ENCODE peak calls at places on chromosomes 5 and 9, in nine cellular contexts. One of them, this sample, is unnamed.

GRCh38 chr9:112556497-112557085 is 70.0 kb downstream of the KIAA1958 start:
- DNase-seq in breast epithelium: no peak
- DNase-seq in CD8-positive, alpha-beta memory T cell: no peak
- DNase-seq in C1 segment of cervical spinal cord: no peak
- DNase-seq in stimulated activated CD4-positive, alpha-beta T cell treated with anti-CD3 and anti-CD28 coated beads, Interleukin-1b, Interleukin-23, amount 100 ng/mL, for 24 hours: no peak
- DNase-seq in HT-29: no peak
- DNase-seq in tibial artery: no peak
- DNase-seq in right lobe of liver: no peak
- DNase-seq in mucosa of descending colon: no peak
- DNase-seq in this sample: no peak

GRCh38 chr5:93649234-93649900 is 66.3 kb downstream of the NR2F1 start:
- DNase-seq in breast epithelium: no peak
- DNase-seq in HT-29: no peak
- DNase-seq in C1 segment of cervical spinal cord: no peak
- DNase-seq in stimulated activated CD4-positive, alpha-beta T cell treated with anti-CD3 and anti-CD28 coated beads, Interleukin-1b, Interleukin-23, amount 100 ng/mL, for 24 hours: no peak
- DNase-seq in CD8-positive, alpha-beta memory T cell: no peak
- DNase-seq in mucosa of descending colon: no peak
- DNase-seq in right lobe of liver: no peak
- DNase-seq in tibial artery: no peak
- DNase-seq in this sample: no peak

GRCh38 chr5:31819926-31820516 is 181.1 kb downstream of the PDZD2 start:
- DNase-seq in mucosa of descending colon: no peak
- DNase-seq in tibial artery: no peak
- DNase-seq in stimulated activated CD4-positive, alpha-beta T cell treated with anti-CD3 and anti-CD28 coated beads, Interleukin-1b, Interleukin-23, amount 100 ng/mL, for 24 hours: no peak
- DNase-seq in CD8-positive, alpha-beta memory T cell: no peak
- DNase-seq in breast epithelium: no peak
- DNase-seq in C1 segment of cervical spinal cord: no peak
- DNase-seq in right lobe of liver: no peak
- DNase-seq in HT-29: no peak
- DNase-seq in this sample: no peak

GRCh38 chr5:73436535-73437125 is 11.9 kb downstream of the FOXD1 start:
- DNase-seq in tibial artery: no peak
- DNase-seq in HT-29: no peak
- DNase-seq in CD8-positive, alpha-beta memory T cell: no peak
- DNase-seq in mucosa of descending colon: no peak
- DNase-seq in C1 segment of cervical spinal cord: no peak
- DNase-seq in right lobe of liver: no peak
- DNase-seq in breast epithelium: no peak
- DNase-seq in stimulated activated CD4-positive, alpha-beta T cell treated with anti-CD3 and anti-CD28 coated beads, Interleukin-1b, Interleukin-23, amount 100 ng/mL, for 24 hours: no peak
- DNase-seq in this sample: no peak

GRCh38 chr9:112278152-112278551 is 55.3 kb downstream of the PTBP3 start:
- DNase-seq in HT-29: no peak
- DNase-seq in tibial artery: no peak
- DNase-seq in mucosa of descending colon: no peak
- DNase-seq in right lobe of liver: no peak
- DNase-seq in CD8-positive, alpha-beta memory T cell: no peak
- DNase-seq in stimulated activated CD4-positive, alpha-beta T cell treated with anti-CD3 and anti-CD28 coated beads, Interleukin-1b, Interleukin-23, amount 100 ng/mL, for 24 hours: no peak
- DNase-seq in C1 segment of cervical spinal cord: no peak
- DNase-seq in breast epithelium: no peak
- DNase-seq in this sample: no peak

GRCh38 chr9:76218868-76219462 is 175.3 kb downstream of the RFK start:
- DNase-seq in breast epithelium: no peak
- DNase-seq in HT-29: no peak
- DNase-seq in right lobe of liver: no peak
- DNase-seq in stimulated activated CD4-positive, alpha-beta T cell treated with anti-CD3 and anti-CD28 coated beads, Interleukin-1b, Interleukin-23, amount 100 ng/mL, for 24 hours: no peak
- DNase-seq in C1 segment of cervical spinal cord: no peak
- DNase-seq in mucosa of descending colon: no peak
- DNase-seq in CD8-positive, alpha-beta memory T cell: no peak
- DNase-seq in tibial artery: no peak
- DNase-seq in this sample: peak

GRCh38 chr9:137700911-137701310 is 82.1 kb downstream of the EHMT1 start:
- DNase-seq in stimulated activated CD4-positive, alpha-beta T cell treated with anti-CD3 and anti-CD28 coated beads, Interleukin-1b, Interleukin-23, amount 100 ng/mL, for 24 hours: no peak
- DNase-seq in tibial artery: no peak
- DNase-seq in HT-29: no peak
- DNase-seq in C1 segment of cervical spinal cord: no peak
- DNase-seq in mucosa of descending colon: no peak
- DNase-seq in CD8-positive, alpha-beta memory T cell: no peak
- DNase-seq in right lobe of liver: no peak
- DNase-seq in breast epithelium: no peak
- DNase-seq in this sample: no peak

GRCh38 chr9:92807031-92807756 is 42.6 kb upstream of the BICD2 start:
- DNase-seq in CD8-positive, alpha-beta memory T cell: no peak
- DNase-seq in mucosa of descending colon: no peak
- DNase-seq in breast epithelium: no peak
- DNase-seq in HT-29: no peak
- DNase-seq in stimulated activated CD4-positive, alpha-beta T cell treated with anti-CD3 and anti-CD28 coated beads, Interleukin-1b, Interleukin-23, amount 100 ng/mL, for 24 hours: no peak
- DNase-seq in C1 segment of cervical spinal cord: no peak
- DNase-seq in tibial artery: no peak
- DNase-seq in right lobe of liver: no peak
- DNase-seq in this sample: peak

GRCh38 chr9:129998491-129999122 is 44.4 kb downstream of the FNBP1 start:
- DNase-seq in C1 segment of cervical spinal cord: no peak
- DNase-seq in breast epithelium: no peak
- DNase-seq in HT-29: no peak
- DNase-seq in stimulated activated CD4-positive, alpha-beta T cell treated with anti-CD3 and anti-CD28 coated beads, Interleukin-1b, Interleukin-23, amount 100 ng/mL, for 24 hours: no peak
- DNase-seq in right lobe of liver: no peak
- DNase-seq in mucosa of descending colon: no peak
- DNase-seq in CD8-positive, alpha-beta memory T cell: no peak
- DNase-seq in tibial artery: no peak
- DNase-seq in this sample: no peak

GRCh38 chr5:42767491-42768105 is 11.0 kb downstream of the CCDC152 start:
- DNase-seq in C1 segment of cervical spinal cord: no peak
- DNase-seq in CD8-positive, alpha-beta memory T cell: no peak
- DNase-seq in stimulated activated CD4-positive, alpha-beta T cell treated with anti-CD3 and anti-CD28 coated beads, Interleukin-1b, Interleukin-23, amount 100 ng/mL, for 24 hours: no peak
- DNase-seq in breast epithelium: no peak
- DNase-seq in tibial artery: no peak
- DNase-seq in mucosa of descending colon: no peak
- DNase-seq in HT-29: peak
- DNase-seq in right lobe of liver: no peak
- DNase-seq in this sample: peak

GRCh38 chr9:6959275-6960000 is 201.7 kb downstream of the KDM4C start:
- DNase-seq in HT-29: no peak
- DNase-seq in right lobe of liver: no peak
- DNase-seq in CD8-positive, alpha-beta memory T cell: no peak
- DNase-seq in C1 segment of cervical spinal cord: no peak
- DNase-seq in mucosa of descending colon: no peak
- DNase-seq in breast epithelium: no peak
- DNase-seq in tibial artery: no peak
- DNase-seq in stimulated activated CD4-positive, alpha-beta T cell treated with anti-CD3 and anti-CD28 coated beads, Interleukin-1b, Interleukin-23, amount 100 ng/mL, for 24 hours: no peak
- DNase-seq in this sample: no peak